ENCODE peak calls at places on chromosomes 3 and 15, in five cellular contexts. J, P, I, A and W are unnamed samples.

GRCh38 chr3:71022552-71023335 is 560.8 kb downstream of the FOXP1 start:
- DNase-seq in P (peak), I (no peak), A (no peak), J (no peak), W (no peak)

GRCh38 chr3:66538390-66538789 is 37.6 kb upstream of the LRIG1 start:
- DNase-seq in A (no peak), I (no peak), P (no peak), J (no peak), W (no peak)

GRCh38 chr15:36278219-36278618 is 301.2 kb upstream of the CDIN1 start:
- DNase-seq in P (peak), J (no peak), A (no peak), I (no peak), W (no peak)

GRCh38 chr3:157436583-157437300 is at the start of gene PTX3:
- DNase-seq in A (peak), I (no peak), P (peak), J (peak), W (no peak)

GRCh38 chr3:149813367-149814281 is 609 bp downstream of the RNF13 start:
- DNase-seq in P (peak), J (peak), A (peak), I (no peak), W (no peak)

GRCh38 chr15:72047020-72047419 is 70.9 kb downstream of the MYO9A start:
- DNase-seq in J (no peak), A (peak), I (no peak), P (no peak), W (no peak)

GRCh38 chr3:171461087-171461917 is 1.1 kb upstream of the TNIK start:
- DNase-seq in P (no peak), A (no peak), J (no peak), I (no peak), W (no peak)

GRCh38 chr15:60093273-60094067 is 89.4 kb downstream of the FOXB1 start:
- DNase-seq in J (no peak), P (no peak), I (no peak), A (no peak), W (no peak)

GRCh38 chr3:152539191-152539764 is 270.5 kb downstream of the MBNL1 start:
- DNase-seq in I (no peak), A (no peak), J (no peak), P (no peak), W (no peak)

GRCh38 chr3:65751123-65751700 is 287.5 kb downstream of the MAGI1 start:
- DNase-seq in J (no peak), I (no peak), P (peak), A (peak), W (no peak)

GRCh38 chr15:59532770-59533379 is 78.7 kb upstream of the GCNT3 start:
- DNase-seq in P (peak), A (peak), I (no peak), J (peak), W (no peak)

GRCh38 chr3:113147608-113148306 is 63.6 kb upstream of the BOC start:
- DNase-seq in I (no peak), J (no peak), P (no peak), A (no peak), W (no peak)

GRCh38 chr3:16151109-16151508 is 23.4 kb upstream of the GALNT15 start:
- DNase-seq in P (peak), I (no peak), A (peak), J (no peak), W (no peak)

GRCh38 chr3:129424185-129424841 is 4.1 kb downstream of the EFCAB12 start:
- DNase-seq in P (peak), A (no peak), J (no peak), I (no peak), W (no peak)

GRCh38 chr3:72887723-72888545 is at the start of gene GXYLT2:
- DNase-seq in A (peak), I (no peak), P (peak), J (no peak), W (peak)

GRCh38 chr15:45377630-45378148 is 655 bp downstream of the GATM start:
- DNase-seq in P (peak), I (no peak), J (no peak), A (peak), W (no peak)

GRCh38 chr3:52401551-52401950 is 43.4 kb downstream of the SEMA3G start:
- DNase-seq in P (no peak), A (no peak), I (no peak), J (no peak), W (no peak)

GRCh38 chr3:50299929-50300680 is 900 bp upstream of the HYAL3 start:
- DNase-seq in A (peak), P (peak), J (no peak), I (no peak), W (no peak)